ENCODE peak calls at places on chromosomes 1 and 21, in ten cellular contexts. E, R, H, T, W, X, F, G, K and Y are unnamed samples.

GRCh38 chr1:154791292-154792278 is 78.5 kb downstream of the KCNN3 start:
- DNase-seq in T (peak), W (no peak), X (peak), K (peak), G (peak), F (peak), H (peak), R (no peak), E (peak), Y (peak)

GRCh38 chr1:172818841-172819527 is 160.1 kb downstream of the FASLG start:
- DNase-seq in H (no peak), G (peak), F (peak), T (no peak), R (no peak), X (no peak), K (no peak), E (peak), W (no peak), Y (no peak)

GRCh38 chr1:67169932-67170331 is 3.7 kb downstream of the IL23R start:
- DNase-seq in R (no peak), K (no peak), H (no peak), G (no peak), F (no peak), W (no peak), E (no peak), T (no peak), X (no peak), Y (no peak)

GRCh38 chr1:183635112-183635605 is 424 bp downstream of the ARPC5 start:
- DNase-seq in F (no peak), W (peak), K (no peak), E (no peak), H (no peak), R (peak), T (peak), X (peak), G (no peak), Y (peak)

GRCh38 chr1:114079596-114080190 is 74.0 kb downstream of the SYT6 start:
- DNase-seq in T (no peak), G (no peak), K (no peak), H (no peak), E (no peak), X (no peak), F (no peak), W (no peak), R (no peak), Y (no peak)

GRCh38 chr1:109650609-109651008 is 5.3 kb upstream of the GSTM4 start:
- DNase-seq in G (no peak), K (no peak), H (no peak), W (no peak), E (no peak), X (no peak), F (no peak), T (no peak), R (no peak), Y (no peak)

GRCh38 chr1:245330951-245331350 is 176.2 kb downstream of the KIF26B start:
- DNase-seq in T (no peak), H (no peak), E (no peak), W (no peak), G (no peak), X (no peak), R (no peak), K (no peak), F (no peak), Y (no peak)

GRCh38 chr1:31095298-31095981 is 29.9 kb upstream of the PUM1 start:
- DNase-seq in F (no peak), G (no peak), K (peak), H (peak), W (no peak), E (no peak), T (no peak), R (no peak), X (peak), Y (no peak)

GRCh38 chr1:153587314-153587713 is 21.7 kb upstream of the S100A2 start:
- DNase-seq in T (no peak), H (no peak), W (no peak), K (no peak), E (no peak), X (no peak), F (no peak), R (no peak), G (no peak), Y (no peak)

GRCh38 chr1:112144738-112145426 is 155.4 kb upstream of the KCND3 start:
- DNase-seq in H (no peak), R (no peak), G (no peak), X (no peak), T (no peak), W (peak), F (no peak), K (no peak), E (no peak), Y (no peak)

GRCh38 chr1:36982708-36983107 is 51.6 kb downstream of the GRIK3 start:
- DNase-seq in K (no peak), R (no peak), X (no peak), W (no peak), G (no peak), H (no peak), E (no peak), T (no peak), F (no peak), Y (no peak)

GRCh38 chr1:215983680-215984079 is 416.6 kb downstream of the KCTD3 start:
- DNase-seq in T (no peak), X (no peak), G (no peak), K (no peak), F (no peak), W (no peak), R (no peak), E (no peak), H (no peak), Y (no peak)

GRCh38 chr1:17866451-17867029 is 111.4 kb downstream of the ACTL8 start:
- DNase-seq in K (peak), T (no peak), X (peak), R (no peak), W (no peak), E (no peak), H (peak), F (no peak), G (no peak), Y (no peak)

GRCh38 chr1:10646347-10646861 is 150.0 kb downstream of the CASZ1 start:
- DNase-seq in T (no peak), E (no peak), K (peak), W (peak), G (no peak), R (no peak), X (peak), F (no peak), H (peak), Y (no peak)

GRCh38 chr1:168341576-168341975 is 60.9 kb downstream of the TBX19 start:
- DNase-seq in H (no peak), K (peak), F (no peak), G (no peak), E (no peak), R (no peak), T (no peak), W (no peak), X (peak), Y (no peak)

GRCh38 chr1:152130186-152130585 is 14.9 kb upstream of the TCHH start:
- DNase-seq in T (no peak), X (no peak), F (no peak), G (no peak), K (no peak), E (no peak), W (no peak), R (no peak), H (no peak), Y (no peak)

GRCh38 chr1:47592296-47592975 is 154.6 kb downstream of the FOXD2 start:
- DNase-seq in W (no peak), R (no peak), G (no peak), T (no peak), H (no peak), X (no peak), E (no peak), K (no peak), F (no peak), Y (no peak)

GRCh38 chr1:88088481-88088880 is 595.6 kb upstream of the PKN2 start:
- DNase-seq in W (no peak), R (no peak), G (no peak), T (no peak), F (no peak), K (no peak), E (no peak), H (no peak), X (no peak), Y (no peak)

GRCh38 chr1:193042766-193043691 is 16.1 kb downstream of the UCHL5 start:
- DNase-seq in X (no peak), E (no peak), H (no peak), T (no peak), W (no peak), F (no peak), R (no peak), G (no peak), K (no peak), Y (no peak)

GRCh38 chr1:16724718-16725438 is 15.4 kb upstream of the RNU1-4 start:
- DNase-seq in X (no peak), E (no peak), K (no peak), T (peak), H (no peak), F (peak), R (no peak), G (no peak), W (peak), Y (peak)

GRCh38 chr1:219790834-219791615 is 137.3 kb downstream of the SLC30A10 start:
- DNase-seq in W (no peak), R (no peak), F (no peak), E (no peak), X (peak), K (no peak), H (no peak), T (no peak), G (no peak), Y (no peak)

GRCh38 chr21:14259669-14260458 is 43.9 kb downstream of the RBM11 start:
- DNase-seq in K (peak), X (peak), F (peak), H (peak), R (peak), G (no peak), T (no peak), E (no peak), W (no peak), Y (no peak)

GRCh38 chr1:209607102-209607794 is 23.7 kb downstream of the CAMK1G start:
- DNase-seq in H (peak), F (peak), T (no peak), R (no peak), E (no peak), W (no peak), G (no peak), X (no peak), K (peak), Y (no peak)

GRCh38 chr1:29631836-29632420 is 395.6 kb downstream of the PTPRU start:
- DNase-seq in E (no peak), G (no peak), X (no peak), F (no peak), W (no peak), K (no peak), T (no peak), H (no peak), R (no peak), Y (no peak)

GRCh38 chr1:19582318-19582717 is 61.8 kb upstream of the NBL1 start:
- DNase-seq in G (peak), F (peak), R (no peak), H (peak), T (peak), K (peak), W (peak), E (peak), X (peak), Y (peak)

GRCh38 chr21:28083350-28083749 is 909.3 kb downstream of the LTN1 start:
- DNase-seq in K (no peak), W (no peak), X (no peak), H (no peak), G (no peak), E (no peak), R (no peak), F (no peak), T (no peak), Y (no peak)

GRCh38 chr1:27992271-27992670 is 32.5 kb downstream of the XKR8 start:
- DNase-seq in W (no peak), K (no peak), E (peak), H (no peak), R (no peak), T (no peak), F (no peak), X (peak), G (no peak), Y (no peak)

GRCh38 chr21:35190201-35190701 is 141.1 kb upstream of the RUNX1 start:
- DNase-seq in R (no peak), E (no peak), T (no peak), X (no peak), G (no peak), H (peak), K (peak), W (no peak), F (no peak), Y (no peak)

GRCh38 chr1:153447498-153448170 is 12.8 kb downstream of the S100A7 start:
- DNase-seq in E (no peak), T (no peak), H (peak), W (no peak), X (no peak), K (peak), G (no peak), R (no peak), F (no peak), Y (no peak)